ENCODE peak calls at places on chromosomes 7 and 10, in seven cellular contexts. R, B, E, G, I, Z and P are unnamed samples.

GRCh38 chr7:130219871-130220270 is 12.2 kb downstream of the SSMEM1 start:
- DNase-seq in G (no peak), B (no peak), R (no peak), E (no peak), Z (no peak), I (no peak), P (no peak)

GRCh38 chr10:100345570-100346330 is 1.3 kb upstream of the SCD start:
- DNase-seq in B (no peak), R (no peak), E (no peak), G (no peak), Z (no peak), I (peak; percentile 74), P (peak; percentile 33)

GRCh38 chr7:28038175-28038855 is 142.3 kb downstream of the JAZF1 start:
- DNase-seq in Z (no peak), G (no peak), E (no peak), I (no peak), B (no peak), R (no peak), P (no peak)

GRCh38 chr10:607545-608196 is 81.8 kb downstream of the DIP2C start:
- DNase-seq in R (no peak), E (no peak), B (no peak), G (no peak), Z (no peak), I (no peak), P (no peak)

GRCh38 chr10:89301231-89301630 is 615 bp upstream of the IFIT2 start:
- DNase-seq in B (no peak), G (no peak), E (no peak), I (peak; percentile 43), R (no peak), Z (no peak), P (peak; percentile 48)

GRCh38 chr10:96978621-96979154 is 146.6 kb downstream of the LCOR start:
- DNase-seq in I (no peak), E (no peak), B (peak; percentile 62), R (no peak), G (no peak), Z (no peak), P (no peak)

GRCh38 chr7:26449175-26450165 is 157.8 kb downstream of the SNX10 start:
- DNase-seq in B (no peak), G (no peak), E (no peak), I (peak; percentile 15), Z (no peak), R (no peak), P (peak; percentile 80)

GRCh38 chr10:101485681-101486554 is 102.1 kb downstream of the POLL start:
- DNase-seq in Z (peak; percentile 17), G (no peak), R (no peak), I (no peak), E (no peak), B (no peak), P (no peak)

GRCh38 chr10:104045151-104046089 is 40.3 kb downstream of the COL17A1 start:
- DNase-seq in R (peak; percentile 61), G (peak; percentile 35), I (peak; percentile 76), Z (no peak), E (no peak), B (peak; percentile 48), P (no peak)

GRCh38 chr7:151410405-151411390 is 860 bp upstream of the WDR86 start:
- DNase-seq in R (no peak), E (peak; percentile 36), G (no peak), Z (no peak), B (no peak), I (no peak), P (no peak)

GRCh38 chr10:1102392-1102791 is 46.2 kb downstream of the WDR37 start:
- DNase-seq in R (no peak), E (no peak), B (no peak), I (peak; percentile 24), G (no peak), Z (no peak), P (no peak)

GRCh38 chr7:155296788-155297516 is 726 bp upstream of the INSIG1 start:
- DNase-seq in I (peak; percentile 81), Z (peak; percentile 75), B (peak; percentile 52), E (no peak), G (peak; percentile 59), R (peak; percentile 80), P (peak; percentile 72)

GRCh38 chr10:49362596-49363260 is 33.2 kb downstream of the DRGX start:
- DNase-seq in B (peak; percentile 67), I (no peak), Z (no peak), R (peak; percentile 63), E (no peak), G (peak; percentile 30), P (no peak)

GRCh38 chr7:43649755-43650274 is 66.9 kb downstream of the STK17A start:
- DNase-seq in R (no peak), I (peak; percentile 50), G (no peak), E (no peak), B (peak; percentile 65), Z (no peak), P (peak; percentile 61)

GRCh38 chr7:151426486-151426905 is 13.4 kb downstream of the CRYGN start:
- DNase-seq in B (no peak), I (peak; percentile 93), Z (peak; percentile 85), R (peak; percentile 87), G (no peak), E (no peak), P (peak; percentile 45)

GRCh38 chr10:121510201-121510771 is 88.0 kb downstream of the FGFR2 start:
- DNase-seq in I (no peak), B (no peak), R (no peak), E (no peak), Z (no peak), G (no peak), P (peak; percentile 58)

GRCh38 chr7:48992816-48993215 is 68.5 kb downstream of the CDC14C start:
- DNase-seq in G (no peak), Z (no peak), R (no peak), E (no peak), B (no peak), I (no peak), P (no peak)

GRCh38 chr10:103626178-103626577 is 132.7 kb downstream of the NEURL1 start:
- DNase-seq in E (no peak), R (no peak), Z (no peak), B (no peak), G (no peak), I (no peak), P (no peak)

GRCh38 chr10:101031796-101032636 is 982 bp downstream of the SFXN3 start:
- DNase-seq in E (no peak), G (peak; percentile 60), B (no peak), Z (peak; percentile 80), R (peak; percentile 87), I (peak; percentile 63), P (peak; percentile 58)

GRCh38 chr7:51318001-51318400 is 1.4 kb upstream of the COBL start:
- DNase-seq in I (no peak), R (no peak), B (no peak), Z (no peak), E (no peak), G (no peak), P (no peak)

GRCh38 chr10:121592155-121592890 is 5.9 kb downstream of the FGFR2 start:
- DNase-seq in R (no peak), B (no peak), Z (no peak), E (no peak), I (no peak), G (no peak), P (peak; percentile 63)

GRCh38 chr7:107902381-107902780 is 11.4 kb downstream of the DLD start:
- DNase-seq in R (no peak), B (no peak), G (no peak), E (no peak), Z (no peak), I (no peak), P (no peak)

GRCh38 chr10:110774069-110775021 is 97.4 kb upstream of the PDCD4 start:
- DNase-seq in I (peak; percentile 70), G (no peak), R (no peak), E (no peak), Z (no peak), B (peak; percentile 84), P (peak; percentile 93)

GRCh38 chr7:123682690-123683089 is 27.0 kb downstream of the LMOD2 start:
- DNase-seq in I (peak; percentile 77), B (peak; percentile 22), G (peak; percentile 19), R (no peak), E (peak; percentile 12), Z (no peak), P (peak; percentile 56)

GRCh38 chr7:2932761-2933251 is 88.7 kb upstream of the GNA12 start:
- DNase-seq in I (no peak), G (no peak), B (no peak), R (no peak), Z (no peak), E (no peak), P (no peak)

DNA sequence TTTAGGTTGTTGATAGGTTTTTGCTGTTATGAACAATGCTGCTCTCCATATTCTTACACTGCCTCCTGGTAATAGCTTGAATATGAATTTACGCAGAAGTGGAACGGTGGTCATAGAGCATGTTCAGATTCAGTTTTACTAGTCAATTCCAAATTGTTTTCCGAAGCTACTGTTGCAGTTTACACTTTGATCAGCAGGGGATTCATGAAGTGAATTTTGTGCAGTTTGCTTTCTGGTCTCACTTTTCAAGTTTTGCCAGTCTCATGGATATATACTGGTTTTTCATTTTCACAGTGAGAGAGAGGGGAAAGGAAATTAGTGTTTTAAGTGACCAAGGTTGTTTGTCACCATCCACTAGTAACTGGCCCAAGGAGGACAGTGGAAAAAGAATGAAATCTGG is 171.3 kb downstream of the PRKCQ start:
- DNase-seq in R (no peak), E (no peak), I (no peak), Z (no peak), B (no peak), G (no peak), P (no peak)
- TF ChIP-seq CTCF in R (no peak), E (peak; percentile 40), I (no peak), Z (peak; percentile 16), B (no peak), G (no peak), P (peak; percentile 17)

GRCh38 chr7:8365499-8366110 is 67.8 kb upstream of the NXPH1 start:
- DNase-seq in R (no peak), G (no peak), E (no peak), B (no peak), I (no peak), Z (no peak), P (peak; percentile 36)
- TF ChIP-seq CTCF in R (no peak), G (no peak), E (peak; percentile 61), B (no peak), I (no peak), Z (no peak), P (peak; percentile 54)

GRCh38 chr7:20601121-20601520 is 14.3 kb upstream of the ABCB5 start:
- DNase-seq in Z (no peak), B (no peak), E (no peak), R (no peak), G (no peak), I (no peak), P (no peak)

GRCh38 chr7:20596653-20597052 is 18.8 kb upstream of the ABCB5 start:
- DNase-seq in E (no peak), I (peak; percentile 88), B (no peak), G (no peak), R (no peak), Z (no peak), P (peak; percentile 87)

GRCh38 chr7:20595971-20596370 is 19.5 kb upstream of the ABCB5 start:
- DNase-seq in G (no peak), E (no peak), I (no peak), R (no peak), Z (no peak), B (no peak), P (no peak)

GRCh38 chr7:20597339-20597738 is 18.1 kb upstream of the ABCB5 start:
- DNase-seq in Z (no peak), E (no peak), B (no peak), I (no peak), R (no peak), G (no peak), P (no peak)

GRCh38 chr7:20598479-20599419 is 16.7 kb upstream of the ABCB5 start:
- DNase-seq in G (no peak), B (peak; percentile 54), R (no peak), E (no peak), I (peak; percentile 71), Z (no peak), P (peak; percentile 81)
- TF ChIP-seq CTCF in G (peak; percentile 84), B (peak; percentile 68), R (peak; percentile 56), E (peak; percentile 95), I (peak; percentile 88), Z (peak; percentile 80), P (peak; percentile 73)

GRCh38 chr10:21495002-21495685 is 30.3 kb downstream of the SKIDA1 start:
- DNase-seq in I (peak; percentile 26), Z (no peak), B (peak; percentile 51), R (no peak), G (no peak), E (no peak), P (peak; percentile 32)
- TF ChIP-seq CTCF in I (no peak), Z (no peak), B (no peak), R (no peak), G (no peak), E (no peak), P (no peak)